ENCODE peak calls at places on chromosomes 6 and 20, in four cellular contexts. V, G, U and N are unnamed samples.

GRCh38 chr6:99614430-99615161 is 8.0 kb downstream of the PRDM13 start:
- DNase-seq in V (no peak), G (no peak), U (peak; percentile 70), N (no peak)

GRCh38 chr6:151647871-151648639 is 154.2 kb downstream of the CCDC170 start:
- DNase-seq in V (no peak), G (no peak), U (no peak), N (no peak)

GRCh38 chr20:57104113-57104512 is 162.3 kb downstream of the BMP7 start:
- DNase-seq in V (no peak), G (no peak), U (no peak), N (no peak)

GRCh38 chr6:11277275-11278206 is 45.1 kb upstream of the NEDD9 start:
- DNase-seq in V (no peak), G (no peak), U (no peak), N (no peak)

GRCh38 chr6:157093555-157093954 is 229.8 kb downstream of the TMEM242 start:
- DNase-seq in V (no peak), G (no peak), U (no peak), N (no peak)

GRCh38 chr6:31729979-31730630 is 1.0 kb upstream of the DDAH2 start:
- DNase-seq in V (peak; percentile 92), G (peak; percentile 43), U (no peak), N (peak; percentile 69)

GRCh38 chr20:33687370-33687915 is 1.3 kb upstream of the E2F1 start:
- DNase-seq in V (no peak), G (no peak), U (no peak), N (no peak)

GRCh38 chr6:104688283-104688969 is 171.3 kb downstream of the HACE1 start:
- DNase-seq in V (no peak), G (no peak), U (no peak), N (no peak)

GRCh38 chr6:134551245-134551960 is 233.5 kb upstream of the SGK1 start:
- DNase-seq in V (no peak), G (no peak), U (no peak), N (no peak)

GRCh38 chr6:126904176-126904575 is 214.3 kb upstream of the RSPO3 start:
- DNase-seq in V (no peak), G (no peak), U (no peak), N (no peak)

GRCh38 chr20:44448753-44449546 is 26.7 kb upstream of the TTPAL start:
- DNase-seq in V (peak; percentile 61), G (no peak), U (no peak), N (no peak)

GRCh38 chr6:170271771-170272314 is 19.0 kb downstream of the DLL1 start:
- DNase-seq in V (peak; percentile 56), G (no peak), U (no peak), N (no peak)

GRCh38 chr6:162706236-162706635 is 21.3 kb downstream of the PRKN start:
- DNase-seq in V (peak; percentile 30), G (peak; percentile 25), U (peak; percentile 84), N (peak; percentile 49)

GRCh38 chr20:36544134-36545018 is 3.1 kb downstream of the MYL9 start:
- DNase-seq in V (no peak), G (no peak), U (no peak), N (no peak)

GRCh38 chr6:162153120-162153519 is 574.4 kb downstream of the PRKN start:
- DNase-seq in V (no peak), G (no peak), U (no peak), N (no peak)

GRCh38 chr6:51515052-51515402 is 572.4 kb downstream of the PKHD1 start:
- DNase-seq in V (no peak), G (no peak), U (no peak), N (no peak)

GRCh38 chr6:37818536-37819176 is 871 bp upstream of the ZFAND3 start:
- DNase-seq in V (peak; percentile 97), G (peak; percentile 98), U (peak; percentile 93), N (peak; percentile 96)

GRCh38 chr20:45322952-45323383 is 14.9 kb upstream of the MATN4 start:
- DNase-seq in V (peak; percentile 74), G (peak; percentile 61), U (no peak), N (peak; percentile 27)

GRCh38 chr20:50634191-50634590 is 57.2 kb downstream of the RIPOR3 start:
- DNase-seq in V (no peak), G (no peak), U (no peak), N (no peak)

GRCh38 chr20:11948809-11949208 is 31.1 kb downstream of the BTBD3 start:
- DNase-seq in V (no peak), G (no peak), U (no peak), N (no peak)

GRCh38 chr20:22744341-22745193 is 160.2 kb upstream of the FOXA2 start:
- DNase-seq in V (no peak), G (no peak), U (no peak), N (no peak)

GRCh38 chr6:392441-393390 is 1.2 kb downstream of the IRF4 start:
- DNase-seq in V (no peak), G (no peak), U (no peak), N (no peak)

GRCh38 chr6:167588181-167588919 is 238.4 kb upstream of the AFDN start:
- DNase-seq in V (peak; percentile 10), G (no peak), U (no peak), N (peak; percentile 21)

GRCh38 chr6:167079853-167080297 is 43.0 kb upstream of the CCR6 start:
- DNase-seq in V (no peak), G (no peak), U (no peak), N (no peak)